ENCODE peak calls at places on chromosomes 2 and 18, in six cellular contexts. U, M, W, O, C and X are unnamed samples.

GRCh38 chr2:108266218-108266617 is 22.5 kb upstream of the SULT1C2 start:
- DNase-seq in C (no peak), M (no peak), U (no peak), W (no peak), O (no peak), X (no peak)

GRCh38 chr2:147275943-147276342 is 568.9 kb upstream of the ACVR2A start:
- DNase-seq in W (no peak), C (no peak), O (no peak), U (no peak), M (no peak), X (no peak)

GRCh38 chr2:102508863-102509262 is 35.8 kb downstream of the SLC9A4 start:
- DNase-seq in M (no peak), U (no peak), O (no peak), W (no peak), C (no peak), X (no peak)

GRCh38 chr2:196066794-196067382 is 1.7 kb downstream of the DNAH7 start:
- DNase-seq in W (peak), U (peak), C (no peak), O (peak), M (peak), X (peak)

GRCh38 chr2:43905388-43905803 is 66.6 kb downstream of the ABCG8 start:
- DNase-seq in W (peak), M (peak), U (no peak), O (no peak), C (no peak), X (no peak)

GRCh38 chr2:73611193-73611592 is 31.0 kb downstream of the NAT8 start:
- DNase-seq in W (no peak), O (no peak), C (no peak), M (no peak), U (no peak), X (no peak)

GRCh38 chr2:191758420-191759199 is 80.7 kb downstream of the NABP1 start:
- DNase-seq in M (peak), U (peak), W (peak), O (peak), C (peak), X (peak)

GRCh38 chr2:119234021-119235019 is 10.7 kb downstream of the STEAP3 start:
- DNase-seq in W (peak), O (no peak), M (no peak), U (peak), C (no peak), X (peak)

GRCh38 chr2:132670104-132670960 is at the start of gene LYPD1:
- DNase-seq in M (no peak), W (no peak), O (peak), C (no peak), U (no peak), X (peak)

GRCh38 chr18:63505566-63506335 is 29.0 kb downstream of the SERPINB5 start:
- DNase-seq in M (peak), W (peak), C (peak), U (peak), O (peak), X (peak)

GRCh38 chr2:1662606-1663180 is 81.6 kb downstream of the PXDN start:
- DNase-seq in W (no peak), M (no peak), U (no peak), C (no peak), O (no peak), X (no peak)

GRCh38 chr2:136242687-136243277 is 124.8 kb upstream of the CXCR4 start:
- DNase-seq in O (no peak), W (no peak), M (peak), C (no peak), U (no peak), X (no peak)

GRCh38 chr2:235347691-235348090 is 146.2 kb upstream of the AGAP1 start:
- DNase-seq in W (peak), M (no peak), U (no peak), C (no peak), O (peak), X (no peak)

GRCh38 chr2:1707771-1708351 is 36.5 kb downstream of the PXDN start:
- DNase-seq in U (peak), W (peak), O (no peak), M (no peak), C (no peak), X (peak)

GRCh38 chr18:36772339-36772738 is 56.5 kb downstream of the TPGS2 start:
- DNase-seq in U (no peak), W (no peak), M (no peak), C (no peak), O (no peak), X (no peak)